ENCODE peak calls at places on chromosomes 1 and 21, in five cellular contexts. R is Right ventricle myocardium superior, B is B cell, I is Calu3, Q is mesendoderm. F is an unnamed sample.

GRCh38 chr1:147470079-147470478 is 71.2 kb upstream of the BCL9 start:
- DNase-seq in R (no peak), B (no peak), I (no peak), Q (no peak), F (no peak)

GRCh38 chr1:164786980-164787833 is 228.2 kb downstream of the PBX1 start:
- DNase-seq in R (peak; percentile 86), B (peak; percentile 77), I (peak; percentile 81), Q (peak; percentile 95), F (peak; percentile 62)

GRCh38 chr1:67755160-67755559 is 70.2 kb downstream of the GADD45A start:
- DNase-seq in R (no peak), B (no peak), I (no peak), Q (no peak), F (no peak)

GRCh38 chr1:217617120-217617519 is 13.8 kb downstream of the GPATCH2 start:
- DNase-seq in R (no peak), B (no peak), I (no peak), Q (no peak), F (no peak)

GRCh38 chr1:58619286-58620054 is 42.4 kb upstream of the TACSTD2 start:
- DNase-seq in R (no peak), B (no peak), I (no peak), Q (no peak), F (no peak)

GRCh38 chr21:20451051-20451450 is 547.2 kb upstream of the NCAM2 start:
- DNase-seq in R (no peak), B (no peak), I (no peak), Q (peak; percentile 32), F (no peak)

GRCh38 chr1:205933672-205934618 is 9.3 kb downstream of the SLC26A9 start:
- DNase-seq in R (no peak), B (no peak), I (peak; percentile 82), Q (peak; percentile 44), F (peak; percentile 63)

GRCh38 chr21:32915099-32915498 is 110.6 kb upstream of the OLIG2 start:
- DNase-seq in R (no peak), B (no peak), I (no peak), Q (no peak), F (no peak)

GRCh38 chr1:1907098-1907736 is 7.8 kb upstream of the CALML6 start:
- DNase-seq in R (no peak), B (no peak), I (no peak), Q (peak; percentile 47), F (peak; percentile 64)

GRCh38 chr1:34406377-34406776 is 229.7 kb downstream of the C1orf94 start:
- DNase-seq in R (no peak), B (no peak), I (no peak), Q (no peak), F (no peak)

GRCh38 chr1:155226910-155227260 is 18.4 kb downstream of the MTX1 start:
- DNase-seq in R (peak; percentile 67), B (no peak), I (peak; percentile 67), Q (no peak), F (peak; percentile 76)

GRCh38 chr1:119895102-119895501 is 1.2 kb downstream of the ADAM30 start:
- DNase-seq in R (no peak), B (no peak), I (no peak), Q (peak; percentile 26), F (no peak)

GRCh38 chr21:43816611-43817071 is 27.3 kb downstream of the RRP1 start:
- DNase-seq in R (peak; percentile 10), B (no peak), I (no peak), Q (no peak), F (no peak)

GRCh38 chr21:36461277-36461917 is 18.5 kb downstream of the CLDN14 start:
- DNase-seq in R (no peak), B (no peak), I (no peak), Q (no peak), F (no peak)

GRCh38 chr1:62082456-62083363 is 111.9 kb upstream of the L1TD1 start:
- DNase-seq in R (peak; percentile 47), B (peak; percentile 35), I (peak; percentile 58), Q (peak; percentile 70), F (peak; percentile 27)

GRCh38 chr1:24957016-24957807 is 27.1 kb upstream of the RUNX3 start:
- DNase-seq in R (no peak), B (peak; percentile 61), I (no peak), Q (no peak), F (no peak)

GRCh38 chr1:35288761-35289160 is 20.3 kb downstream of the ZMYM4 start:
- DNase-seq in R (no peak), B (no peak), I (no peak), Q (no peak), F (peak; percentile 11)

GRCh38 chr1:102032534-102032933 is 35.8 kb upstream of the OLFM3 start:
- DNase-seq in R (no peak), B (no peak), I (no peak), Q (no peak), F (no peak)

GRCh38 chr1:227068883-227069282 is 128.8 kb downstream of the COQ8A start:
- DNase-seq in R (no peak), B (no peak), I (no peak), Q (no peak), F (no peak)

GRCh38 chr1:245332513-245332912 is 177.7 kb downstream of the KIF26B start:
- DNase-seq in R (no peak), B (no peak), I (no peak), Q (no peak), F (no peak)

GRCh38 chr1:78044796-78045599 is 768 bp upstream of the GIPC2 start:
- DNase-seq in R (no peak), B (no peak), I (no peak), Q (no peak), F (no peak)

GRCh38 chr1:145949219-145949618 is 8.6 kb downstream of the LIX1L start:
- DNase-seq in R (no peak), B (no peak), I (no peak), Q (no peak), F (no peak)

GRCh38 chr1:109763646-109764415 is at the start of gene EPS8L3:
- DNase-seq in R (peak; percentile 37), B (no peak), I (peak; percentile 69), Q (no peak), F (peak; percentile 96)

GRCh38 chr1:15953294-15953771 is 22.6 kb downstream of the ZBTB17 start:
- DNase-seq in R (no peak), B (no peak), I (no peak), Q (no peak), F (no peak)

GRCh38 chr1:241021286-241021685 is 335.7 kb downstream of the RGS7 start:
- DNase-seq in R (no peak), B (no peak), I (no peak), Q (no peak), F (no peak)

GRCh38 chr1:172135076-172135672 is 285.3 kb upstream of the C1orf105 start:
- DNase-seq in R (no peak), B (no peak), I (no peak), Q (peak; percentile 54), F (no peak)

GRCh38 chr1:92797297-92797696 is 12.4 kb upstream of the EVI5 start:
- DNase-seq in R (no peak), B (no peak), I (no peak), Q (no peak), F (no peak)

GRCh38 chr1:231986631-231987291 is 360.2 kb downstream of the DISC1 start:
- DNase-seq in R (no peak), B (no peak), I (no peak), Q (peak; percentile 68), F (no peak)

GRCh38 chr1:201739492-201740085 is 89.4 kb upstream of the IPO9 start:
- DNase-seq in R (peak; percentile 82), B (peak; percentile 75), I (peak; percentile 72), Q (peak; percentile 90), F (peak; percentile 67)

GRCh38 chr1:229594227-229595008 is 31.5 kb downstream of the TAF5L start:
- DNase-seq in R (no peak), B (no peak), I (no peak), Q (no peak), F (no peak)

GRCh38 chr1:154970631-154971340 is at the start of gene SHC1:
- DNase-seq in R (peak; percentile 96), B (no peak), I (peak; percentile 47), Q (peak; percentile 98), F (peak; percentile 72)

GRCh38 chr1:158007180-158007579 is 13.7 kb downstream of the KIRREL1 start:
- DNase-seq in R (no peak), B (no peak), I (no peak), Q (no peak), F (no peak)

GRCh38 chr1:57886376-57886775 is 462.5 kb upstream of the DAB1 start:
- DNase-seq in R (no peak), B (no peak), I (no peak), Q (no peak), F (no peak)

GRCh38 chr1:219666242-219666641 is 53.3 kb upstream of the ZC3H11B start:
- DNase-seq in R (no peak), B (no peak), I (no peak), Q (no peak), F (no peak)

GRCh38 chr21:45555557-45556301 is 13.5 kb upstream of the SLC19A1 start:
- DNase-seq in R (peak; percentile 84), B (peak; percentile 87), I (no peak), Q (peak; percentile 96), F (peak; percentile 93)

GRCh38 chr21:46171996-46172862 is 12.0 kb downstream of the SPATC1L start:
- DNase-seq in R (peak; percentile 16), B (peak; percentile 7), I (no peak), Q (no peak), F (no peak)

GRCh38 chr1:39250460-39251240 is 46.2 kb downstream of the MACF1 start:
- DNase-seq in R (no peak), B (no peak), I (no peak), Q (no peak), F (no peak)

GRCh38 chr1:114219247-114219872 is 65.7 kb upstream of the SYT6 start:
- DNase-seq in R (no peak), B (no peak), I (no peak), Q (peak; percentile 72), F (no peak)

GRCh38 chr21:28339403-28339802 is 653.3 kb downstream of the LTN1 start:
- DNase-seq in R (no peak), B (no peak), I (no peak), Q (no peak), F (no peak)

GRCh38 chr21:34123609-34124008 is 50.2 kb downstream of the MRPS6 start:
- DNase-seq in R (no peak), B (no peak), I (no peak), Q (no peak), F (no peak)